ENCODE peak calls at places on chromosomes 3 and 15, in six cellular contexts. V is dermis microvascular lymphatic vessel endothelial cell, S is right atrium auricular region, N is caudate nucleus, H is germinal center, F is mucosa of gallbladder. X is an unnamed sample.

GRCh38 chr15:66822106-66822505 is 120.1 kb downstream of the SMAD6 start:
- DNase-seq in V (no peak), S (no peak), N (no peak), H (no peak), F (no peak), X (no peak)

GRCh38 chr3:128784228-128784627 is 58.2 kb downstream of the RAB7A start:
- DNase-seq in V (no peak), S (no peak), N (peak), H (no peak), F (no peak), X (peak)

GRCh38 chr3:196399485-196399945 is 32.7 kb downstream of the UBXN7 start:
- DNase-seq in V (no peak), S (no peak), N (no peak), H (no peak), F (no peak), X (no peak)

GRCh38 chr3:165259518-165260193 is 63.5 kb upstream of the SLITRK3 start:
- DNase-seq in V (no peak), S (no peak), N (no peak), H (no peak), F (no peak), X (no peak)

GRCh38 chr3:52896613-52897012 is 735 bp downstream of the STIMATE start:
- DNase-seq in V (no peak), S (no peak), N (no peak), H (peak), F (no peak), X (no peak)

GRCh38 chr15:32959077-32959476 is 235.4 kb downstream of the FMN1 start:
- DNase-seq in V (no peak), S (no peak), N (no peak), H (no peak), F (no peak), X (no peak)

GRCh38 chr3:172446198-172446597 is 2.1 kb downstream of the GHSR start:
- DNase-seq in V (no peak), S (no peak), N (no peak), H (no peak), F (no peak), X (no peak)

GRCh38 chr3:78645628-78646310 is 1122.0 kb downstream of the ROBO1 start:
- DNase-seq in V (peak), S (no peak), N (no peak), H (peak), F (no peak), X (no peak)

GRCh38 chr15:74396445-74397238 is 29.2 kb upstream of the CYP11A1 start:
- DNase-seq in V (no peak), S (no peak), N (peak), H (peak), F (no peak), X (no peak)

GRCh38 chr3:188877381-188877780 is 294.4 kb upstream of the TPRG1 start:
- DNase-seq in V (no peak), S (no peak), N (no peak), H (no peak), F (no peak), X (no peak)

GRCh38 chr3:81545572-81545971 is 215.9 kb downstream of the GBE1 start:
- DNase-seq in V (no peak), S (no peak), N (no peak), H (no peak), F (no peak), X (no peak)

GRCh38 chr3:39148116-39149058 is 5.0 kb downstream of the CSRNP1 start:
- DNase-seq in V (no peak), S (peak), N (no peak), H (peak), F (no peak), X (no peak)

GRCh38 chr15:52728899-52729298 is 49.7 kb upstream of the ATOSA start:
- DNase-seq in V (peak), S (no peak), N (no peak), H (no peak), F (no peak), X (no peak)

GRCh38 chr15:91970142-91970541 is 116.6 kb downstream of the SLCO3A1 start:
- DNase-seq in V (no peak), S (peak), N (peak), H (no peak), F (peak), X (no peak)

GRCh38 chr3:181330257-181330656 is 340.7 kb upstream of the DNAJC19 start:
- DNase-seq in V (no peak), S (no peak), N (no peak), H (no peak), F (no peak), X (no peak)

GRCh38 chr3:49733551-49733950 is 9.8 kb upstream of the GMPPB start:
- DNase-seq in V (no peak), S (no peak), N (no peak), H (no peak), F (no peak), X (no peak)

GRCh38 chr3:171770689-171771620 is 39.3 kb downstream of the PLD1 start:
- DNase-seq in V (peak), S (no peak), N (no peak), H (no peak), F (peak), X (no peak)

GRCh38 chr3:113151475-113152031 is 59.8 kb upstream of the BOC start:
- DNase-seq in V (no peak), S (no peak), N (no peak), H (no peak), F (no peak), X (no peak)

GRCh38 chr3:163543558-163544189 is 1534.6 kb downstream of the SI start:
- DNase-seq in V (no peak), S (no peak), N (no peak), H (no peak), F (no peak), X (no peak)

GRCh38 chr15:71705151-71705550 is 105.2 kb upstream of the NR2E3 start:
- DNase-seq in V (no peak), S (no peak), N (no peak), H (no peak), F (no peak), X (no peak)

GRCh38 chr15:50247819-50248650 is 17.5 kb downstream of the HDC start:
- DNase-seq in V (no peak), S (no peak), N (no peak), H (peak), F (no peak), X (peak)

GRCh38 chr3:123194552-123194951 is 7.2 kb upstream of the SEC22A start:
- DNase-seq in V (no peak), S (no peak), N (no peak), H (no peak), F (peak), X (no peak)

X was measured in T follicular helper cell.